ENCODE peak calls at places on chromosomes 4 and X, in six cellular contexts. T, S, B, F, A and G are unnamed samples.
A peak's percentile ranks its signal among the peaks of the same experiment; 100 is the strongest.

GRCh38 chrX:103730746-103731508 is 20.2 kb downstream of the TMEM31 start:
- DNase-seq in A (no peak), B (no peak), S (no peak), F (no peak), T (peak; percentile 77), G (no peak)

GRCh38 chrX:124984140-124984813 is 335.4 kb upstream of the TEX13C start:
- DNase-seq in A (no peak), T (no peak), B (no peak), F (no peak), S (no peak), G (no peak)

GRCh38 chrX:73127700-73128241 is 48.5 kb upstream of the PABPC1L2A start:
- DNase-seq in B (no peak), S (peak; percentile 51), A (no peak), F (no peak), T (no peak), G (peak; percentile 38)

GRCh38 chr4:97072666-97073065 is 1070.6 kb downstream of the STPG2 start:
- DNase-seq in S (no peak), F (no peak), B (no peak), T (no peak), A (no peak), G (no peak)

GRCh38 chr4:1598206-1598605 is 85.9 kb downstream of the FAM53A start:
- DNase-seq in B (peak; percentile 49), T (no peak), A (no peak), F (no peak), S (no peak), G (no peak)

GRCh38 chr4:16550488-16550980 is 324.3 kb upstream of the TAPT1 start:
- DNase-seq in B (no peak), F (no peak), T (no peak), A (no peak), S (no peak), G (no peak)

GRCh38 chrX:17564689-17565409 is 172.4 kb upstream of the SCML1 start:
- DNase-seq in T (peak; percentile 49), B (no peak), S (no peak), A (no peak), F (no peak), G (peak; percentile 59)

GRCh38 chrX:153608376-153608775 is 9.4 kb upstream of the CCNQ start:
- DNase-seq in B (no peak), S (no peak), F (no peak), T (no peak), A (no peak), G (no peak)

GRCh38 chr4:181964731-181965130 is 278.5 kb upstream of the TENM3 start:
- DNase-seq in F (no peak), S (no peak), A (no peak), B (no peak), T (no peak), G (no peak)

GRCh38 chrX:101595739-101596419 is 21.9 kb downstream of the ARMCX6 start:
- DNase-seq in A (no peak), S (peak; percentile 70), B (no peak), T (peak; percentile 48), F (peak; percentile 58), G (no peak)

GRCh38 chrX:112846114-112846513 is 5.5 kb upstream of the AMOT start:
- DNase-seq in F (no peak), T (no peak), S (no peak), B (no peak), A (no peak), G (no peak)

GRCh38 chr4:71052034-71052433 is 58.6 kb downstream of the DCK start:
- DNase-seq in B (no peak), S (no peak), T (no peak), A (no peak), F (no peak), G (no peak)

GRCh38 chr4:115537387-115537786 is 424.0 kb upstream of the NDST4 start:
- DNase-seq in S (peak; percentile 27), B (no peak), T (no peak), A (no peak), F (peak; percentile 12), G (no peak)

GRCh38 chr4:158371158-158371557 is 150.5 kb upstream of the RXFP1 start:
- DNase-seq in F (no peak), B (no peak), A (no peak), T (peak; percentile 49), S (peak; percentile 50), G (no peak)

GRCh38 chr4:85669204-85669603 is 194.3 kb downstream of the ARHGAP24 start:
- DNase-seq in F (no peak), B (no peak), A (no peak), T (no peak), S (no peak), G (no peak)

GRCh38 chrX:14051416-14051815 is 21.7 kb upstream of the GEMIN8 start:
- DNase-seq in B (no peak), A (no peak), T (no peak), F (no peak), S (peak; percentile 46), G (no peak)

GRCh38 chr4:140243345-140243753 is 89.4 kb upstream of the MAML3 start:
- DNase-seq in B (no peak), F (no peak), A (peak; percentile 26), T (no peak), S (peak; percentile 75), G (no peak)

GRCh38 chrX:114782925-114783324 is 199.0 kb downstream of the HTR2C start:
- DNase-seq in F (no peak), T (no peak), B (no peak), S (no peak), A (no peak), G (no peak)
- H3K27me3 ChIP-seq in F (no peaks in the 10 kb centered on the region), T (no peaks in the 10 kb centered on the region), B (no peaks in the 10 kb centered on the region), S (no peaks in the 10 kb centered on the region), A (peaks cover 8% of the 10 kb centered on the region), G (no peaks in the 10 kb centered on the region)

DNA sequence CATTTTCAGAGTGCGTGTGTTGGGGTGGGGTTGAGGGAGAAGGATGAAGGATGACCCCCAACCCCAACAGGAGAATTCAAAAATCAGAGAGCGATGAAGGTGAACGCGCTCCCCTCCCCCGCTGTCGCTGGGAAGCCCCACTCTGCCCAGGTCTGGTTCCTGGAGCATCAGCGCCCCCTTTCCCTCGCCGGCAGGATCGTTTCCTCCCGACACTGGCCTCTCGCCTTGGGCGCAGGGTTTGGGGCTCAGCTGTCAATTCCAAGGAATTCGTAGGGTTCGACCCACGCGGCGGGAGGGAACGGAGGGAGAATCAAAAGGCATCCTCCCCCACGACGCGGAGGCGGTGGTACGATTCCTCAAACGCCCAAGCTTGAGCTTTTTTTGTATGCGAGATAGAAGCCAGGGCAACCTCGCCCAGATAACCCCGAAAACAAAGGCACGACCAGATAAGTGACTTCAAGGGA is 997 bp upstream of the PDGFRA start:
- DNase-seq in F (no peak), B (peak; percentile 86), S (peak; percentile 83), A (peak; percentile 59), T (peak; percentile 57), G (peak; percentile 79)
- TF ChIP-seq CTCF in F (peak; percentile 83), B (peak; percentile 57), S (peak; percentile 96), A (peak; percentile 78), T (peak; percentile 85), G (peak; percentile 48)

GRCh38 chr4:4386296-4386735 is 586 bp upstream of the NSG1 start:
- DNase-seq in A (no peak), S (no peak), B (no peak), F (no peak), T (no peak), G (no peak)
- H3K27me3 ChIP-seq in A (peaks cover 53% of the 10 kb centered on the region), S (peaks cover 42% of the 10 kb centered on the region), B (peaks cover 40% of the 10 kb centered on the region), F (no peaks in the 10 kb centered on the region), T (peaks cover 53% of the 10 kb centered on the region), G (no peaks in the 10 kb centered on the region)

DNA sequence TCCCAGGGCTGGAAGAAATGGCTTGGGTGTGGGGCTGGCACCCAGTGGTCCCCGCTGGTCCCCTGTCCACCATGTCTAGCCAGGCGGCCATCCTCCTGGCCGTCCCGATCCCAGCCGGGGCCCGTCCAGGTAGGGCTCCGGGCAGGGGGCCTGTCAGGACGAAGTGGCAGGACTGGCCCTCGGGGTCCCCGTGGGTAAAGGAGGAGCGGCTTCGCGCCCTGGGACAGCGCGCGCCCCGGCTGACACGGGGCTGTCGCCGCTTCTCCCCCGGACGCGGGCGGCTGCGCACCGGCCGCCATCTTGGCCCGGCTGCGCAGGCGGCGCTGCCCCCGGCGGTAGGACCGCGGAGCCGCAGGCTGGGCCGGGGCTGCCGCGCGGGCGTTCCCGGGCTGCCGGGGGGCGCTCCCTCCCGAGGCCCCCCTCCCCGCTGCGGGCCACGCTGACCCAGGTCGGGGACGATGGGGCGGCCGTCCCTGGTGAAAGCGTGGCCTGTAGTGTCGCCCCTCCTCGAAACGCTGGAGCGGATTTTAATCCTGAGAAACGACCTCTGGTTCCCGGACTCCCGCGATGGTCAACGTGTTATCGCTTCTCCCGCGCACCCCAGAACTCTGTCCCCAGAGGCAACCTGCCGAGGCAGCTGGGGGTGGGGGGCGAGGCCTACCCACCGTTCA is 60.4 kb upstream of the BCOR start:
- DNase-seq in A (no peak), F (no peak), S (peak; percentile 46), T (no peak), B (peak; percentile 63), G (peak; percentile 64)
- TF ChIP-seq CTCF in A (no peak), F (no peak), S (peak; percentile 22), T (no peak), B (peak; percentile 44), G (peak; percentile 59)

DNA sequence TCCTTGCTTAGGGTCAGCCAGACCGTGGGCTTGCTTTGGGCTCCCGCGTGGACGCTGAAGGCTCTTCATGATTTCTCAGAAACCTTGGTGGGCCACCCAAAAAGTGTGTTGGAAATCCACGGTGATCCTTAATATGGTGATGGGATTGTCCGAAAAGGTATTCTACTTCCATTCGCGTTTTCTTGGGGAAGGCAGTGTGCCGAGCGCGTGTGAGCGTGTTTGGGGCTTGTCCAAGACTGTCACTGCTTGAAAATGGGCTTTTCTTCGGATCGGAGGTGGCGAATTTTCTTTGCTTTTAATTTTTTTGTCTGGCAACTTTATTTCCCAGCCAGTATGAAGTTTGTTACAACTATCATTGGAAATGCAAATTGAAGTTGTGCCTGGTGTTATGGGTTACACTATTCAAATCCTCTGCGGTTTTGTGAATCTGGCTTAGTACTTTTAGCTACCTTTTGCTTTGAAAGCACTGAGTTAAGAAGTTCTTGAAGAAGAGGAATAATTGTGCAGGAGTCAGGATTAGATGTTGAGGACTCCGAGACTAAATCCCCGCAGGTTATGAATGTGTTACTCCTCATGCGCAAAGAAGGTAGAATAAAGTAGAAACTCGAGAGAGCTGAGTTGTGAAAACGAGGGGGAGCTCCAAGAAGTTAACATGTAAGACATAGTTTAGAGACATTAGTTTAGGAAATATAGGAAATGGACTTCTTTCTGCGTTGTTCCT is 3.2 kb downstream of the SPRY1 start:
- DNase-seq in B (no peak), F (no peak), T (peak; percentile 39), A (no peak), S (peak; percentile 21), G (peak; percentile 61)
- H3K27me3 ChIP-seq in B (no peaks in the 10 kb centered on the region), F (no peaks in the 10 kb centered on the region), T (no peaks in the 10 kb centered on the region), A (no peaks in the 10 kb centered on the region), S (no peaks in the 10 kb centered on the region), G (no peaks in the 10 kb centered on the region)